ENCODE peak calls at places on chromosomes 3 and 15, in seven cellular contexts. One of them, this sample, is unnamed.
A peak's percentile ranks its signal among the peaks of the same experiment; 100 is the strongest.

GRCh38 chr3:15309662-15310335 is 22.6 kb downstream of the SH3BP5 start:
- DNase-seq in heart left ventricle: no peak
- DNase-seq in heart right ventricle: no peak
- DNase-seq in lung: no peak
- DNase-seq in pancreas: no peak
- DNase-seq in neuronal stem cell: no peak
- DNase-seq in IMR-90: no peak
- DNase-seq in this sample: no peak

GRCh38 chr3:184272269-184272668 is 3.6 kb upstream of the ECE2 start:
- DNase-seq in pancreas: no peak
- DNase-seq in neuronal stem cell: no peak
- DNase-seq in lung: no peak
- DNase-seq in heart left ventricle: no peak
- DNase-seq in heart right ventricle: no peak
- DNase-seq in IMR-90: no peak
- DNase-seq in this sample: no peak

GRCh38 chr3:152656207-152657001 is 178.5 kb upstream of the P2RY1 start:
- DNase-seq in heart right ventricle: no peak
- DNase-seq in neuronal stem cell: peak; percentile 24
- DNase-seq in IMR-90: no peak
- DNase-seq in heart left ventricle: no peak
- DNase-seq in lung: no peak
- DNase-seq in pancreas: no peak
- DNase-seq in this sample: no peak

GRCh38 chr15:90306560-90306959 is 41.1 kb downstream of the NGRN start:
- DNase-seq in lung: no peak
- DNase-seq in heart right ventricle: no peak
- DNase-seq in IMR-90: no peak
- DNase-seq in neuronal stem cell: no peak
- DNase-seq in pancreas: no peak
- DNase-seq in heart left ventricle: no peak
- DNase-seq in this sample: no peak

GRCh38 chr15:64205202-64205601 is 42.4 kb upstream of the PPIB start:
- DNase-seq in heart right ventricle: no peak
- DNase-seq in heart left ventricle: no peak
- DNase-seq in neuronal stem cell: no peak
- DNase-seq in pancreas: no peak
- DNase-seq in IMR-90: no peak
- DNase-seq in lung: no peak
- DNase-seq in this sample: no peak

GRCh38 chr15:24955549-24955929 is 752 bp downstream of the SNRPN start:
- DNase-seq in heart right ventricle: peak; percentile 30
- DNase-seq in heart left ventricle: peak; percentile 36
- DNase-seq in neuronal stem cell: no peak
- DNase-seq in IMR-90: no peak
- DNase-seq in pancreas: peak; percentile 61
- DNase-seq in lung: no peak
- DNase-seq in this sample: peak; percentile 23

GRCh38 chr3:14304101-14305045 is 98.0 kb upstream of the SLC6A6 start:
- DNase-seq in neuronal stem cell: no peak
- DNase-seq in pancreas: no peak
- DNase-seq in heart left ventricle: no peak
- DNase-seq in IMR-90: no peak
- DNase-seq in lung: no peak
- DNase-seq in heart right ventricle: no peak
- DNase-seq in this sample: no peak

GRCh38 chr3:102904629-102905028 is 469.8 kb downstream of the ZPLD1 start:
- DNase-seq in neuronal stem cell: no peak
- DNase-seq in IMR-90: no peak
- DNase-seq in heart right ventricle: no peak
- DNase-seq in lung: no peak
- DNase-seq in pancreas: peak; percentile 15
- DNase-seq in heart left ventricle: no peak
- DNase-seq in this sample: no peak

GRCh38 chr3:19688767-19689166 is 245.2 kb downstream of the EFHB start:
- DNase-seq in heart right ventricle: no peak
- DNase-seq in heart left ventricle: no peak
- DNase-seq in IMR-90: no peak
- DNase-seq in pancreas: no peak
- DNase-seq in lung: no peak
- DNase-seq in neuronal stem cell: no peak
- DNase-seq in this sample: no peak

GRCh38 chr3:52406231-52406661 is 38.7 kb downstream of the SEMA3G start:
- DNase-seq in lung: no peak
- DNase-seq in heart right ventricle: no peak
- DNase-seq in heart left ventricle: peak; percentile 20
- DNase-seq in IMR-90: no peak
- DNase-seq in neuronal stem cell: no peak
- DNase-seq in pancreas: peak; percentile 69
- DNase-seq in this sample: no peak

GRCh38 chr3:159911664-159912037 is 77.0 kb upstream of the IL12A start:
- DNase-seq in lung: no peak
- DNase-seq in heart right ventricle: no peak
- DNase-seq in IMR-90: no peak
- DNase-seq in neuronal stem cell: no peak
- DNase-seq in heart left ventricle: no peak
- DNase-seq in pancreas: no peak
- DNase-seq in this sample: no peak

GRCh38 chr15:77786181-77786890 is 153.6 kb upstream of the LINGO1 start:
- DNase-seq in pancreas: peak; percentile 31
- DNase-seq in neuronal stem cell: no peak
- DNase-seq in heart left ventricle: no peak
- DNase-seq in heart right ventricle: no peak
- DNase-seq in lung: no peak
- DNase-seq in IMR-90: no peak
- DNase-seq in this sample: no peak

GRCh38 chr3:122563717-122564025 is 429 bp downstream of the PARP9 start:
- DNase-seq in IMR-90: no peak
- DNase-seq in heart left ventricle: peak; percentile 37
- DNase-seq in neuronal stem cell: no peak
- DNase-seq in lung: peak; percentile 29
- DNase-seq in heart right ventricle: no peak
- DNase-seq in pancreas: no peak
- DNase-seq in this sample: no peak

GRCh38 chr3:186790261-186790981 is 7.0 kb downstream of the EIF4A2 start:
- DNase-seq in IMR-90: peak; percentile 61
- DNase-seq in heart right ventricle: no peak
- DNase-seq in pancreas: no peak
- DNase-seq in heart left ventricle: no peak
- DNase-seq in lung: no peak
- DNase-seq in neuronal stem cell: no peak
- DNase-seq in this sample: no peak

GRCh38 chr15:87716422-87716821 is 540.1 kb downstream of the NTRK3 start:
- DNase-seq in pancreas: no peak
- DNase-seq in heart left ventricle: no peak
- DNase-seq in lung: no peak
- DNase-seq in IMR-90: no peak
- DNase-seq in heart right ventricle: no peak
- DNase-seq in neuronal stem cell: no peak
- DNase-seq in this sample: no peak

GRCh38 chr3:77620009-77620408 is 580.1 kb downstream of the ROBO2 start:
- DNase-seq in neuronal stem cell: no peak
- DNase-seq in heart right ventricle: no peak
- DNase-seq in pancreas: no peak
- DNase-seq in heart left ventricle: no peak
- DNase-seq in lung: no peak
- DNase-seq in IMR-90: peak; percentile 24
- DNase-seq in this sample: no peak

GRCh38 chr15:44738340-44738984 is 2.1 kb downstream of the TRIM69 start:
- DNase-seq in pancreas: no peak
- DNase-seq in neuronal stem cell: peak; percentile 20
- DNase-seq in heart left ventricle: no peak
- DNase-seq in lung: no peak
- DNase-seq in heart right ventricle: no peak
- DNase-seq in IMR-90: peak; percentile 65
- DNase-seq in this sample: no peak

GRCh38 chr3:65027335-65027734 is 339.5 kb upstream of the ADAMTS9 start:
- DNase-seq in pancreas: no peak
- DNase-seq in lung: no peak
- DNase-seq in heart left ventricle: no peak
- DNase-seq in neuronal stem cell: no peak
- DNase-seq in IMR-90: no peak
- DNase-seq in heart right ventricle: no peak
- DNase-seq in this sample: no peak

GRCh38 chr3:129599607-129600006 is 6.9 kb downstream of the PLXND1 start:
- DNase-seq in neuronal stem cell: no peak
- DNase-seq in IMR-90: peak; percentile 82
- DNase-seq in heart left ventricle: peak; percentile 87
- DNase-seq in heart right ventricle: no peak
- DNase-seq in pancreas: no peak
- DNase-seq in lung: peak; percentile 56
- DNase-seq in this sample: no peak

GRCh38 chr3:49912787-49913375 is 9.2 kb upstream of the MST1R start:
- DNase-seq in pancreas: no peak
- DNase-seq in neuronal stem cell: no peak
- DNase-seq in heart left ventricle: no peak
- DNase-seq in lung: no peak
- DNase-seq in IMR-90: no peak
- DNase-seq in heart right ventricle: no peak
- DNase-seq in this sample: no peak

DNA sequence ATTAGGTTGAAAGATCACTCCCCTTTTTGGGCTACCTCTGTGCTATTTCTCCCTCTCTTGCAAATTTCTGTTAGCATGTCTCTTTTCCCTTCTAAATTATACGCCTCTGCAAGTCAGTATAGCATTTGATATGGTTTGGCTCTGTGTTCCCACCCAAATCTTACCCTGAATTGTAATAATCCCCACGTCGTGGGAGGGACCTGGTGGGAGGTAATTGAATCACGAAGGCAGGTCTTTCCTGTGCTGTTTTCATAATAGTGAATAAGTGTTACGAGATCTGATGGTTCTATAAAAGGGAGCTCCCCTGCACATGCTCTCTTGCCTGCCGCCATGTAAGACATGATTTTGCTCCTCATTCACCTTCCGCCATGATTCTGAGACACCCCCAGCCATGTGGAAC is 41.0 kb downstream of the TAMM41 start:
- DNase-seq in heart left ventricle: no peak
- DNase-seq in pancreas: no peak
- DNase-seq in heart right ventricle: no peak
- DNase-seq in IMR-90: no peak
- DNase-seq in neuronal stem cell: no peak
- DNase-seq in lung: no peak
- DNase-seq in this sample: no peak
- H3K4me1 ChIP-seq in heart left ventricle: no peaks in the 10 kb centered on the region
- H3K4me1 ChIP-seq in pancreas: no peaks in the 10 kb centered on the region
- H3K4me1 ChIP-seq in heart right ventricle: no peaks in the 10 kb centered on the region
- H3K4me1 ChIP-seq in IMR-90: peaks cover 12% of the 10 kb centered on the region
- H3K4me1 ChIP-seq in neuronal stem cell: no peaks in the 10 kb centered on the region
- H3K4me1 ChIP-seq in lung: no peaks in the 10 kb centered on the region
- H3K4me1 ChIP-seq in this sample: no peaks in the 10 kb centered on the region

GRCh38 chr3:108088697-108089096 is 2.1 kb downstream of the CD47 start:
- DNase-seq in pancreas: no peak
- DNase-seq in neuronal stem cell: no peak
- DNase-seq in heart right ventricle: no peak
- DNase-seq in heart left ventricle: no peak
- DNase-seq in lung: no peak
- DNase-seq in IMR-90: peak; percentile 16
- DNase-seq in this sample: no peak

GRCh38 chr3:108086653-108087052 is 4.2 kb downstream of the CD47 start:
- DNase-seq in neuronal stem cell: no peak
- DNase-seq in lung: no peak
- DNase-seq in heart left ventricle: no peak
- DNase-seq in IMR-90: no peak
- DNase-seq in heart right ventricle: no peak
- DNase-seq in pancreas: no peak
- DNase-seq in this sample: no peak

GRCh38 chr3:108089544-108089943 is 1.3 kb downstream of the CD47 start:
- DNase-seq in pancreas: no peak
- DNase-seq in lung: no peak
- DNase-seq in heart right ventricle: no peak
- DNase-seq in neuronal stem cell: no peak
- DNase-seq in IMR-90: no peak
- DNase-seq in heart left ventricle: no peak
- DNase-seq in this sample: no peak

GRCh38 chr3:108088146-108088545 is 2.7 kb downstream of the CD47 start:
- DNase-seq in pancreas: no peak
- DNase-seq in IMR-90: no peak
- DNase-seq in neuronal stem cell: no peak
- DNase-seq in heart right ventricle: no peak
- DNase-seq in lung: no peak
- DNase-seq in heart left ventricle: no peak
- DNase-seq in this sample: no peak

DNA sequence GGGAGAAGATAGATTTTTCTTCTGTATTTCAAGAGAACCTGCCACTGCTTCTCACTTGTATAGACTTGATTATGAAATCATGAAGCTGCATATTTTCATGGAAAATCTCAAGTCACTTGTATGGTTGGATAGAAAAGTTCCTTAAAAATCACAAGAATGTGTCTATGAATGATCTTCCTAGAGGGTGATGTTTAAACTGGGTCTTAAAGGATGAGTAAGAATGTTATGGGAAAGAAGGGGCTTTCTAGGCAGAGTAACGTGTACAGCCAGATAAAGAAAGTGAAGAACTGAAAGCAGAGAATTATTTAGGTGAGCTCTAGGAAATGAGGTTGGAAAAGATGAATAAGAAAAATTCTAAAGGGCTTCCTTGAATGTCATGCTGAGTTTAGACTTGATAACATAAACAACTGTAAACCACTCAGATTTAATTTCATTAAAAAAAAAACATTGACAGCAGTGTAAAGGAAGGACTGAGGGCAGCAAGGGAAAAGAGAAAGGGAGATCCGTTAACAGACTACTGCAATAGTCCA is 4.9 kb downstream of the CD47 start:
- DNase-seq in heart left ventricle: no peak
- DNase-seq in pancreas: no peak
- DNase-seq in neuronal stem cell: no peak
- DNase-seq in IMR-90: peak; percentile 75
- DNase-seq in heart right ventricle: no peak
- DNase-seq in lung: no peak
- DNase-seq in this sample: no peak
- H3K4me1 ChIP-seq in heart left ventricle: peaks cover 42% of the 10 kb centered on the region
- H3K4me1 ChIP-seq in pancreas: no peaks in the 10 kb centered on the region
- H3K4me1 ChIP-seq in neuronal stem cell: no peaks in the 10 kb centered on the region
- H3K4me1 ChIP-seq in IMR-90: no peaks in the 10 kb centered on the region
- H3K4me1 ChIP-seq in heart right ventricle: peaks cover 84% of the 10 kb centered on the region
- H3K4me1 ChIP-seq in lung: peaks cover 30% of the 10 kb centered on the region
- H3K4me1 ChIP-seq in this sample: peaks cover 67% of the 10 kb centered on the region

DNA sequence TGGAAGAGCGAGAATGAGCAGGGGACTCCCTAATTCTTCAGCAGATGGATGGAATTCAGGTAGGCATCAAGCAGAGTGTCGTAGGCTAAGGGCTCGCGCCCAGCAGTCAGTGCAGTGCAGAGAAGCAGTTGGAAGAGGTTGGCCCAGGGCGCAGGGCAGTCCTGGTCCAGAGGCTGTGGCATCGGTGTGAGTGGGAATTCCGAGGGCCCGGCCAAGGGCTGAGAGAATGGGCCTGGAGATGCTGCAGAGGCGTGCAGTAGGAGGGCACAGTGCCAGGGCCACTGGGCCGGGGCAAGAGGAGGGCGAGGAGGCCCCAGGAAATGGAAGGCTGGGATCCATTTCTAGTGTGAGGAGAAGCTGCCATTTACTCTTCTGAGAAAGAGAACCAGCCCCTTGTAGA is 74.4 kb downstream of the AAGAB start:
- DNase-seq in heart right ventricle: no peak
- DNase-seq in pancreas: no peak
- DNase-seq in heart left ventricle: no peak
- DNase-seq in neuronal stem cell: no peak
- DNase-seq in IMR-90: no peak
- DNase-seq in lung: no peak
- DNase-seq in this sample: no peak
- H3K4me1 ChIP-seq in heart right ventricle: peaks cover 40% of the 10 kb centered on the region
- H3K4me1 ChIP-seq in pancreas: peaks cover 7% of the 10 kb centered on the region
- H3K4me1 ChIP-seq in heart left ventricle: peaks cover 34% of the 10 kb centered on the region
- H3K4me1 ChIP-seq in neuronal stem cell: peaks cover 13% of the 10 kb centered on the region
- H3K4me1 ChIP-seq in IMR-90: peaks cover 64% of the 10 kb centered on the region
- H3K4me1 ChIP-seq in lung: peaks cover 17% of the 10 kb centered on the region
- H3K4me1 ChIP-seq in this sample: no peaks in the 10 kb centered on the region

GRCh38 chr15:67067161-67067853 is 1.9 kb downstream of the SMAD3 start:
- DNase-seq in neuronal stem cell: peak; percentile 48
- DNase-seq in heart left ventricle: no peak
- DNase-seq in IMR-90: peak; percentile 39
- DNase-seq in pancreas: peak; percentile 59
- DNase-seq in heart right ventricle: peak; percentile 18
- DNase-seq in lung: no peak
- DNase-seq in this sample: no peak
- H3K4me1 ChIP-seq in neuronal stem cell: peaks cover 32% of the 10 kb centered on the region
- H3K4me1 ChIP-seq in heart left ventricle: peaks cover 38% of the 10 kb centered on the region
- H3K4me1 ChIP-seq in IMR-90: peaks cover 14% of the 10 kb centered on the region
- H3K4me1 ChIP-seq in pancreas: peaks cover 15% of the 10 kb centered on the region
- H3K4me1 ChIP-seq in heart right ventricle: peaks cover 64% of the 10 kb centered on the region
- H3K4me1 ChIP-seq in lung: peaks cover 16% of the 10 kb centered on the region
- H3K4me1 ChIP-seq in this sample: peaks cover 30% of the 10 kb centered on the region